ENCODE peak calls at places on chromosome 1, in six cellular contexts. One of them, this sample, is unnamed.

GRCh38 chr1:178774263-178774662 is 49.2 kb downstream of the RALGPS2 start:
- DNase-seq in fibroblast of gingiva: peak
- DNase-seq in substantia nigra: no peak
- DNase-seq in EL: peak
- DNase-seq in ovary: no peak
- DNase-seq in posterior cingulate gyrus: no peak
- DNase-seq in this sample: peak

GRCh38 chr1:224852901-224853568 is 76.4 kb upstream of the DNAH14 start:
- DNase-seq in fibroblast of gingiva: peak
- DNase-seq in substantia nigra: no peak
- DNase-seq in EL: peak
- DNase-seq in ovary: no peak
- DNase-seq in posterior cingulate gyrus: no peak
- DNase-seq in this sample: peak

GRCh38 chr1:23575226-23575810 is 16.0 kb upstream of the ID3 start:
- DNase-seq in fibroblast of gingiva: no peak
- DNase-seq in substantia nigra: no peak
- DNase-seq in EL: no peak
- DNase-seq in ovary: no peak
- DNase-seq in posterior cingulate gyrus: no peak
- DNase-seq in this sample: no peak

GRCh38 chr1:51661081-51661518 is 44.2 kb downstream of the OSBPL9 start:
- DNase-seq in fibroblast of gingiva: peak
- DNase-seq in substantia nigra: no peak
- DNase-seq in EL: peak
- DNase-seq in ovary: no peak
- DNase-seq in posterior cingulate gyrus: no peak
- DNase-seq in this sample: no peak

GRCh38 chr1:156025873-156026272 is 5.1 kb upstream of the SSR2 start:
- DNase-seq in fibroblast of gingiva: no peak
- DNase-seq in substantia nigra: no peak
- DNase-seq in EL: peak
- DNase-seq in ovary: no peak
- DNase-seq in posterior cingulate gyrus: no peak
- DNase-seq in this sample: no peak

GRCh38 chr1:243558556-243558955 is 291.5 kb downstream of the AKT3 start:
- DNase-seq in fibroblast of gingiva: no peak
- DNase-seq in substantia nigra: no peak
- DNase-seq in EL: no peak
- DNase-seq in ovary: no peak
- DNase-seq in posterior cingulate gyrus: no peak
- DNase-seq in this sample: peak

GRCh38 chr1:229029644-229030235 is 241.2 kb upstream of the RAB4A start:
- DNase-seq in fibroblast of gingiva: no peak
- DNase-seq in substantia nigra: no peak
- DNase-seq in EL: no peak
- DNase-seq in ovary: no peak
- DNase-seq in posterior cingulate gyrus: no peak
- DNase-seq in this sample: no peak

GRCh38 chr1:63668298-63668697 is 75.1 kb downstream of the PGM1 start:
- DNase-seq in fibroblast of gingiva: no peak
- DNase-seq in substantia nigra: no peak
- DNase-seq in EL: no peak
- DNase-seq in ovary: no peak
- DNase-seq in posterior cingulate gyrus: no peak
- DNase-seq in this sample: no peak

GRCh38 chr1:226520640-226521355 is 27.8 kb upstream of the STUM start:
- DNase-seq in fibroblast of gingiva: no peak
- DNase-seq in substantia nigra: no peak
- DNase-seq in EL: no peak
- DNase-seq in ovary: no peak
- DNase-seq in posterior cingulate gyrus: no peak
- DNase-seq in this sample: no peak

GRCh38 chr1:231040019-231040799 is at the start of gene FAM89A:
- DNase-seq in fibroblast of gingiva: peak
- DNase-seq in substantia nigra: peak
- DNase-seq in EL: peak
- DNase-seq in ovary: peak
- DNase-seq in posterior cingulate gyrus: peak
- DNase-seq in this sample: peak

GRCh38 chr1:21706151-21706835 is 37.1 kb upstream of the RAP1GAP start:
- DNase-seq in fibroblast of gingiva: peak
- DNase-seq in substantia nigra: no peak
- DNase-seq in EL: no peak
- DNase-seq in ovary: no peak
- DNase-seq in posterior cingulate gyrus: peak
- DNase-seq in this sample: no peak

GRCh38 chr1:4408380-4408779 is 246.0 kb upstream of the AJAP1 start:
- DNase-seq in fibroblast of gingiva: no peak
- DNase-seq in substantia nigra: no peak
- DNase-seq in EL: no peak
- DNase-seq in ovary: no peak
- DNase-seq in posterior cingulate gyrus: no peak
- DNase-seq in this sample: no peak

GRCh38 chr1:210496063-210496462 is 167.4 kb downstream of the HHAT start:
- DNase-seq in fibroblast of gingiva: peak
- DNase-seq in substantia nigra: peak
- DNase-seq in EL: peak
- DNase-seq in ovary: no peak
- DNase-seq in posterior cingulate gyrus: peak
- DNase-seq in this sample: no peak

GRCh38 chr1:211320980-211321379 is 5.7 kb upstream of the TRAF5 start:
- DNase-seq in fibroblast of gingiva: no peak
- DNase-seq in substantia nigra: no peak
- DNase-seq in EL: no peak
- DNase-seq in ovary: no peak
- DNase-seq in posterior cingulate gyrus: no peak
- DNase-seq in this sample: no peak

GRCh38 chr1:33111965-33112364 is 31.0 kb downstream of the AZIN2 start:
- DNase-seq in fibroblast of gingiva: peak
- DNase-seq in substantia nigra: no peak
- DNase-seq in EL: no peak
- DNase-seq in ovary: no peak
- DNase-seq in posterior cingulate gyrus: no peak
- DNase-seq in this sample: peak

GRCh38 chr1:217713223-217713622 is 82.1 kb downstream of the SPATA17 start:
- DNase-seq in fibroblast of gingiva: peak
- DNase-seq in substantia nigra: no peak
- DNase-seq in EL: peak
- DNase-seq in ovary: no peak
- DNase-seq in posterior cingulate gyrus: no peak
- DNase-seq in this sample: no peak

GRCh38 chr1:243924188-243924587 is 74.1 kb upstream of the AKT3 start:
- DNase-seq in fibroblast of gingiva: peak
- DNase-seq in substantia nigra: no peak
- DNase-seq in EL: peak
- DNase-seq in ovary: no peak
- DNase-seq in posterior cingulate gyrus: no peak
- DNase-seq in this sample: no peak

GRCh38 chr1:10519016-10519417 is 44.3 kb downstream of the PEX14 start:
- DNase-seq in fibroblast of gingiva: no peak
- DNase-seq in substantia nigra: no peak
- DNase-seq in EL: no peak
- DNase-seq in ovary: no peak
- DNase-seq in posterior cingulate gyrus: no peak
- DNase-seq in this sample: no peak

GRCh38 chr1:76330993-76331603 is 256.6 kb downstream of the ST6GALNAC3 start:
- DNase-seq in fibroblast of gingiva: peak
- DNase-seq in substantia nigra: peak
- DNase-seq in EL: peak
- DNase-seq in ovary: peak
- DNase-seq in posterior cingulate gyrus: peak
- DNase-seq in this sample: peak

GRCh38 chr1:192311281-192311680 is 5.5 kb upstream of the RGS21 start:
- DNase-seq in fibroblast of gingiva: no peak
- DNase-seq in substantia nigra: no peak
- DNase-seq in EL: peak
- DNase-seq in ovary: no peak
- DNase-seq in posterior cingulate gyrus: no peak
- DNase-seq in this sample: no peak

GRCh38 chr1:109620890-109621289 is 1.3 kb downstream of the AMPD2 start:
- DNase-seq in fibroblast of gingiva: peak
- DNase-seq in substantia nigra: peak
- DNase-seq in EL: peak
- DNase-seq in ovary: peak
- DNase-seq in posterior cingulate gyrus: peak
- DNase-seq in this sample: peak

GRCh38 chr1:98005326-98006010 is 84.6 kb upstream of the DPYD start:
- DNase-seq in fibroblast of gingiva: no peak
- DNase-seq in substantia nigra: no peak
- DNase-seq in EL: peak
- DNase-seq in ovary: no peak
- DNase-seq in posterior cingulate gyrus: no peak
- DNase-seq in this sample: no peak

GRCh38 chr1:167249702-167250101 is 29.0 kb downstream of the POU2F1 start:
- DNase-seq in fibroblast of gingiva: no peak
- DNase-seq in substantia nigra: no peak
- DNase-seq in EL: no peak
- DNase-seq in ovary: no peak
- DNase-seq in posterior cingulate gyrus: no peak
- DNase-seq in this sample: no peak

GRCh38 chr1:236394905-236395779 is 1.1 kb downstream of the EDARADD start:
- DNase-seq in fibroblast of gingiva: peak
- DNase-seq in substantia nigra: no peak
- DNase-seq in EL: peak
- DNase-seq in ovary: peak
- DNase-seq in posterior cingulate gyrus: no peak
- DNase-seq in this sample: no peak

GRCh38 chr1:192803501-192803900 is 5.3 kb upstream of the RGS2 start:
- DNase-seq in fibroblast of gingiva: no peak
- DNase-seq in substantia nigra: no peak
- DNase-seq in EL: no peak
- DNase-seq in ovary: no peak
- DNase-seq in posterior cingulate gyrus: no peak
- DNase-seq in this sample: no peak

This sample was measured in cerebellum.